ENCODE peak calls at places on chromosomes 7 and 10, in seven cellular contexts. C is GM10248, L is brain microvascular endothelial cell, T is HFFc6, O is astrocyte of the cerebellum, Y is H9, J is GM20000. H is an unnamed sample.
A peak's percentile ranks its signal among the peaks of the same experiment; 100 is the strongest.

GRCh38 chr7:105723582-105723981 is 142.3 kb upstream of the EFCAB10 start:
- DNase-seq in C (no peak), L (no peak), T (no peak), O (no peak), Y (peak; percentile 46), J (no peak), H (no peak)

GRCh38 chr10:36676321-36677169 is 448.9 kb upstream of the ANKRD30A start:
- DNase-seq in C (no peak), L (peak; percentile 39), T (no peak), O (no peak), Y (no peak), J (no peak), H (no peak)

GRCh38 chr7:99137418-99138180 is 6.3 kb downstream of the SMURF1 start:
- DNase-seq in C (no peak), L (peak; percentile 81), T (peak; percentile 74), O (peak; percentile 74), Y (peak; percentile 75), J (no peak), H (no peak)

GRCh38 chr7:17084166-17084475 is 202.3 kb upstream of the AGR3 start:
- DNase-seq in C (no peak), L (no peak), T (no peak), O (no peak), Y (no peak), J (no peak), H (no peak)

GRCh38 chr7:107147464-107148214 is 21.2 kb upstream of the HBP1 start:
- DNase-seq in C (peak; percentile 35), L (peak; percentile 32), T (peak; percentile 20), O (no peak), Y (no peak), J (peak; percentile 33), H (no peak)

GRCh38 chr7:97011536-97012292 is 6.4 kb downstream of the DLX6 start:
- DNase-seq in C (no peak), L (no peak), T (no peak), O (no peak), Y (no peak), J (no peak), H (no peak)

GRCh38 chr10:112250555-112250954 is 32.6 kb upstream of the TECTB start:
- DNase-seq in C (no peak), L (no peak), T (peak; percentile 74), O (no peak), Y (no peak), J (no peak), H (no peak)

GRCh38 chr10:20624642-20625041 is 272.5 kb downstream of the NEBL start:
- DNase-seq in C (no peak), L (no peak), T (no peak), O (no peak), Y (no peak), J (no peak), H (no peak)

GRCh38 chr7:149048805-149049204 is 20.5 kb upstream of the PDIA4 start:
- DNase-seq in C (no peak), L (no peak), T (no peak), O (no peak), Y (no peak), J (no peak), H (no peak)

GRCh38 chr7:154353385-154353784 is 301.2 kb downstream of the DPP6 start:
- DNase-seq in C (no peak), L (no peak), T (no peak), O (no peak), Y (no peak), J (no peak), H (no peak)

GRCh38 chr7:75987805-75988630 is 6.4 kb downstream of the TMEM120A start:
- DNase-seq in C (no peak), L (no peak), T (no peak), O (no peak), Y (no peak), J (no peak), H (no peak)

GRCh38 chr7:99133766-99134564 is 9.9 kb downstream of the SMURF1 start:
- DNase-seq in C (no peak), L (no peak), T (no peak), O (no peak), Y (no peak), J (no peak), H (no peak)

GRCh38 chr10:82815680-82816079 is 940.7 kb downstream of the NRG3 start:
- DNase-seq in C (no peak), L (no peak), T (no peak), O (no peak), Y (no peak), J (no peak), H (no peak)

GRCh38 chr7:105932835-105933477 is 30.1 kb upstream of the CDHR3 start:
- DNase-seq in C (no peak), L (no peak), T (peak; percentile 81), O (peak; percentile 59), Y (no peak), J (no peak), H (no peak)

GRCh38 chr7:44258423-44258760 is 57.6 kb downstream of the YKT6 start:
- DNase-seq in C (no peak), L (no peak), T (no peak), O (no peak), Y (no peak), J (no peak), H (no peak)

GRCh38 chr10:76080991-76081390 is 649.6 kb downstream of the LRMDA start:
- DNase-seq in C (no peak), L (peak; percentile 29), T (peak; percentile 12), O (no peak), Y (no peak), J (no peak), H (no peak)

GRCh38 chr10:58802047-58802446 is 289.4 kb downstream of the BICC1 start:
- DNase-seq in C (no peak), L (no peak), T (no peak), O (no peak), Y (no peak), J (no peak), H (no peak)

GRCh38 chr10:123891147-123892011 is at the start of gene CPXM2:
- DNase-seq in C (no peak), L (no peak), T (no peak), O (no peak), Y (peak; percentile 74), J (no peak), H (no peak)

GRCh38 chr10:123896217-123896927 is 4.8 kb upstream of the CPXM2 start:
- DNase-seq in C (no peak), L (no peak), T (no peak), O (no peak), Y (no peak), J (no peak), H (no peak)

GRCh38 chr10:123893651-123894050 is 2.0 kb upstream of the CPXM2 start:
- DNase-seq in C (no peak), L (no peak), T (no peak), O (no peak), Y (no peak), J (no peak), H (no peak)

GRCh38 chr10:123901621-123902020 is 10.0 kb upstream of the CPXM2 start:
- DNase-seq in C (no peak), L (no peak), T (no peak), O (no peak), Y (no peak), J (no peak), H (no peak)

GRCh38 chr10:123897146-123897545 is 5.5 kb upstream of the CPXM2 start:
- DNase-seq in C (no peak), L (no peak), T (no peak), O (no peak), Y (no peak), J (no peak), H (no peak)
- TF ChIP-seq CTCF in C (no peak), L (no peak), T (peak; percentile 58), O (no peak), Y (peak; percentile 81), J (no peak), H (no peak)

DNA sequence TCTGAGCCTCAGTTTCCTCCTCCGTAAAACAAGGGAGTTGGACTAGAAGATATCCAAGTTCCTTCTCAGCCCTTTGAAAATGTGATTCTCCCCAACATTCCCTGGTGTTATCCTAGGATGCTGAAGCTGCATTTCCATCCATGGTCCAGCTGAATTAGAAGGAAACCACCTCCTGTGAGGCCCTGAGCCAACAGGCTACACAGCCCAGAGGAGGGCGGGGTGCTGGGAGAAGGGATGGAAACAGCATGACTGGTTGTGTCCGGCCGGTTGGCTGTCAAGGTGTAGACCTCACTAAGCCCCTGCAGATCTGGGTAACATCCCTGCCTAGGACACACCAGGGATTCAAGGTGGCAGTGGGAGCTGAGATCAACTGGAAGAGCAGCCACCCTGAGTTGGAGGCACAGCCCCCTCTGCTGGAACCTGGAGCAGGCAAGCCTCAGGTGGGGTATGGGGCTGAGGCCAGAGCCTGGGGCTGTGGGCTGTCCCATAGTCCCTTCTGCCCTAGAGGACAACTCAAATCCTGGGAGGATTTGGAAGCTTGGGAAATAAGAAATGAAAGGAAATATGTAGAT is 72.0 kb downstream of the PAX2 start:
- DNase-seq in C (no peak), L (no peak), T (no peak), O (no peak), Y (peak; percentile 73), J (no peak), H (no peak)
- TF ChIP-seq CTCF in C (no peak), L (no peak), T (no peak), O (no peak), Y (peak; percentile 80), J (peak; percentile 8), H (no peak)

DNA sequence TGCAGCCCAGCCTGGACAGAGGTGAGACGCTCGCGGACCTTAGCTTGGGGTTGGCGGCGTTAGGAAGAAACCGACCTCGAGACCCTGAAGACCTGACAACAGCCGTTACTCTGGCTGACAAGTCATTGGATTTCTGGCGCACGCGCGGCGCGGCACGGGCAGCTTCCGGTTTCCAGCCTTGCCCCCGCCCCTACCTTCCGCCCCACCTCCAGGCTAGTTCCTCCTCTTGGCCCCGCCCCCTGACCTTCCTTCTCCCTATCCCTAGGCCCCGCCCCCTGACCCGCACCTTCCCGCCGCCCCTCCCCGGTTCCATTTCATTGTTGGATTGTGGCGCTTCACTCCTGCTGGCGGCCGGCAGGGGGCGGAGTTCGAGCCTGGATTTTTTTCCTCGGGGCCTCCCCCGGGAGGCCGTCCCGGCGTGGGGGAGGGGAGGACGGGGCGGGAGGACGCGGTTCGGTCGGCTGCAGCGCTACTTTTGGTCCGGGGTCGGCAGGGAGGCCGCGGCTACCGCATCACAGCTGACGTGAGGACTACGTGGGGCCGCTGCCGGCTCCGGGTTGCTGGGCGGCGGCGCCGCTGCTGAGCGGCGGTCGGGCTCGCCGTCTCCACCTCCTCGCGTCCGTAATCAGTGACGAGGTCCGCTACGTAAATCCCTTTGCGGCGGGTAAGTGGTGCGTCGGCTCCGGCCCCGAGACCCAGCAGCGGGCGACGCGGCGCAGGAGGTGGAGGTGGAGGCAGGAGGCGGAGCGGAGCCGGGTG is at the start of gene CREM:
- DNase-seq in C (peak; percentile 96), L (peak; percentile 93), T (peak; percentile 92), O (peak; percentile 91), Y (peak; percentile 98), J (peak; percentile 96), H (peak; percentile 96)
- TF ChIP-seq CTCF in C (peak; percentile 75), L (peak; percentile 83), T (peak; percentile 98), O (peak; percentile 70), Y (peak; percentile 90), J (peak; percentile 50), H (peak; percentile 28)

DNA sequence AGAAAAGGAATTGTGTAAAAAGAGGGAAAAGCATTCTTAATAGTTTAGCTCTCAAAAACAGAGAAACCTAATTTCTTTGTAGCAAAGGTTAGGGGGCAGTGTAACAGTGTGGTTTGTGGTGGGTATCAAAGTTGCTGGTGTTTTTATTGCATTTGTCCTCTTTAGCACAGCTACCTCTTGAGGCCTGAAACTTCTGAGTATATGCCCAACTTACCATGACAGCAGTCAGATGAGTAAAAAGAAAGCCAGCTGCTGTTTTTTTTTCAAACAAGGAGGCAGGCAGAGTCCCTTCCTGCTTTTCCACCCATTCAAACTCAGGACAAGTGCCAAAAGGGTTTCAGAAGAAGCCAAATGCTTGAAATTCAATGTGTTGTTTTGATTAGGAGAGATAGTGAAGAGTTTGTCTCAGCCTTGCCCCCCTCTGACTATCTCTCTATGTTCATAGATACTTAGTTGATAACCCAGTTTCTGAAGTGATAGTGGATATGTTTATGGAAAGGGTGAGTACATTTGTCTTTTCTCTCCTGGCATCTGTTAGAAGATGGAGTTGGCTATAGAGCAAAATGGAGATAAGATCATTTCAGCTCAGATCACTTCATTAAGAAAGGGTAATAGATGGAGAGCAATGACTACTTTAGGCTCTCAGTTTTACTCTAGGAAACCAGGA is 23.1 kb downstream of the GBF1 start:
- DNase-seq in C (no peak), L (no peak), T (peak; percentile 52), O (no peak), Y (no peak), J (no peak), H (no peak)
- TF ChIP-seq CTCF in C (no peak), L (no peak), T (peak; percentile 39), O (no peak), Y (no peak), J (no peak), H (no peak)

H was measured in activated B cell treated with CpG ODN at 0.5 μM for 24 hours.